ENCODE peak calls at places on chromosomes 4 and X, in four cellular contexts. X is GM12878, U is SK-N-SH, R is H1. J is an unnamed sample.

GRCh38 chr4:153497091-153497531 is 31.0 kb downstream of the TMEM131L start:
- DNase-seq in X (no peak), U (no peak), R (peak), J (peak)

GRCh38 chr4:119526786-119527550 is 101.6 kb downstream of the PDE5A start:
- DNase-seq in X (no peak), U (no peak), R (no peak), J (peak)

GRCh38 chrX:103742339-103742738 is 31.6 kb downstream of the TMEM31 start:
- DNase-seq in X (no peak), U (no peak), R (no peak), J (no peak)

GRCh38 chr4:10196191-10196590 is 79.6 kb upstream of the WDR1 start:
- DNase-seq in X (no peak), U (no peak), R (no peak), J (no peak)

GRCh38 chr4:184843984-184844554 is 18.3 kb upstream of the ACSL1 start:
- DNase-seq in X (no peak), U (no peak), R (no peak), J (no peak)

GRCh38 chr4:162523171-162523570 is 359.4 kb upstream of the FSTL5 start:
- DNase-seq in X (no peak), U (no peak), R (no peak), J (no peak)

GRCh38 chr4:132866616-132867015 is 282.5 kb upstream of the PCDH10 start:
- DNase-seq in X (no peak), U (no peak), R (no peak), J (no peak)

GRCh38 chr4:107718351-107718965 is 1.6 kb downstream of the PAPSS1 start:
- DNase-seq in X (peak), U (no peak), R (no peak), J (no peak)

GRCh38 chrX:69158166-69159040 is 6.8 kb downstream of the PJA1 start:
- DNase-seq in X (no peak), U (peak), R (no peak), J (peak)

GRCh38 chr4:103303011-103303410 is 104.9 kb upstream of the CENPE start:
- DNase-seq in X (no peak), U (no peak), R (no peak), J (no peak)

GRCh38 chrX:13659057-13659456 is 6.1 kb downstream of the TCEANC start:
- DNase-seq in X (no peak), U (no peak), R (no peak), J (peak)

GRCh38 chrX:2647627-2648026 is 43.5 kb upstream of the CD99 start:
- DNase-seq in X (no peak), U (no peak), R (no peak), J (no peak)

GRCh38 chr4:6929735-6930464 is 20.3 kb downstream of the TBC1D14 start:
- DNase-seq in X (no peak), U (no peak), R (no peak), J (peak)

GRCh38 chr4:123217676-123218075 is 178.9 kb upstream of the SPRY1 start:
- DNase-seq in X (no peak), U (no peak), R (no peak), J (no peak)

GRCh38 chrX:150348365-150348764 is 14.8 kb upstream of the MAMLD1 start:
- DNase-seq in X (no peak), U (no peak), R (peak), J (no peak)

GRCh38 chrX:148333989-148334388 is 166.4 kb upstream of the AFF2 start:
- DNase-seq in X (no peak), U (no peak), R (no peak), J (no peak)

GRCh38 chrX:46961574-46962279 is 49.5 kb downstream of the JADE3 start:
- DNase-seq in X (no peak), U (no peak), R (no peak), J (no peak)

GRCh38 chr4:8745828-8746225 is 125.8 kb downstream of the HMX1 start:
- DNase-seq in X (no peak), U (no peak), R (peak), J (no peak)

GRCh38 chr4:85028910-85029309 is 62.4 kb upstream of the WDFY3 start:
- DNase-seq in X (no peak), U (no peak), R (no peak), J (no peak)

GRCh38 chrX:31580726-31581125 is 508.9 kb upstream of the FTHL17 start:
- DNase-seq in X (no peak), U (no peak), R (no peak), J (no peak)

GRCh38 chr4:84495448-84496221 is 3.5 kb downstream of the NKX6-1 start:
- DNase-seq in X (no peak), U (no peak), R (peak), J (no peak)

GRCh38 chrX:153966841-153967535 is 4.6 kb downstream of the HCFC1 start:
- DNase-seq in X (no peak), U (no peak), R (no peak), J (no peak)

GRCh38 chr4:2075987-2076907 is 17.1 kb downstream of the NAT8L start:
- DNase-seq in X (no peak), U (no peak), R (peak), J (peak)

GRCh38 chr4:94827481-94828110 is 69.8 kb downstream of the BMPR1B start:
- DNase-seq in X (no peak), U (no peak), R (no peak), J (no peak)

GRCh38 chr4:41579556-41579955 is 41.6 kb downstream of the LIMCH1 start:
- DNase-seq in X (no peak), U (no peak), R (no peak), J (no peak)

GRCh38 chrX:69024931-69025330 is 140.3 kb downstream of the PJA1 start:
- DNase-seq in X (no peak), U (peak), R (no peak), J (no peak)

GRCh38 chr4:121472937-121473721 is 92.3 kb upstream of the QRFPR start:
- DNase-seq in X (no peak), U (no peak), R (no peak), J (no peak)

GRCh38 chr4:3822230-3822947 is 56.2 kb downstream of the ADRA2C start:
- DNase-seq in X (no peak), U (no peak), R (no peak), J (peak)

GRCh38 chr4:1850276-1850675 is 5.7 kb downstream of the LETM1 start:
- DNase-seq in X (no peak), U (no peak), R (no peak), J (no peak)

GRCh38 chrX:10190367-10190766 is 33.6 kb downstream of the CLCN4 start:
- DNase-seq in X (no peak), U (peak), R (no peak), J (peak)

GRCh38 chr4:24470681-24471622 is 113.4 kb downstream of the DHX15 start:
- DNase-seq in X (no peak), U (peak), R (peak), J (no peak)

GRCh38 chrX:13570245-13570573 is 808 bp downstream of the EGFL6 start:
- DNase-seq in X (no peak), U (no peak), R (no peak), J (no peak)

GRCh38 chr4:150720973-150721518 is 139.1 kb downstream of the MAB21L2 start:
- DNase-seq in X (no peak), U (no peak), R (no peak), J (no peak)

GRCh38 chr4:8919651-8920288 is 48.1 kb upstream of the HMX1 start:
- DNase-seq in X (no peak), U (no peak), R (no peak), J (no peak)

GRCh38 chrX:56795309-56795868 is 66.3 kb downstream of the NBDY start:
- DNase-seq in X (no peak), U (peak), R (peak), J (no peak)

GRCh38 chr4:156298230-156298629 is 344.6 kb upstream of the CTSO start:
- DNase-seq in X (no peak), U (no peak), R (no peak), J (no peak)

GRCh38 chr4:26061248-26061986 is 147.4 kb downstream of the SMIM20 start:
- DNase-seq in X (no peak), U (peak), R (peak), J (peak)
- TF ChIP-seq TCF12 in X (no peak), U (no peak), R (no peak), J (no peak)

GRCh38 chr4:56755901-56756300 is 65.6 kb downstream of the SPINK2 start:
- DNase-seq in X (no peak), U (no peak), R (no peak), J (no peak)
- TF ChIP-seq POLR2AphosphoS5 in X (no peak), U (no peak), R (no peak), J (no peak)

GRCh38 chrX:117803463-117803862 is 313.1 kb downstream of the KLHL13 start:
- DNase-seq in X (no peak), U (no peak), R (no peak), J (no peak)

GRCh38 chrX:117808413-117808812 is 308.2 kb downstream of the KLHL13 start:
- DNase-seq in X (no peak), U (no peak), R (peak), J (no peak)
- TF ChIP-seq TCF12 in X (no peak), U (no peak), R (no peak), J (no peak)

DNA sequence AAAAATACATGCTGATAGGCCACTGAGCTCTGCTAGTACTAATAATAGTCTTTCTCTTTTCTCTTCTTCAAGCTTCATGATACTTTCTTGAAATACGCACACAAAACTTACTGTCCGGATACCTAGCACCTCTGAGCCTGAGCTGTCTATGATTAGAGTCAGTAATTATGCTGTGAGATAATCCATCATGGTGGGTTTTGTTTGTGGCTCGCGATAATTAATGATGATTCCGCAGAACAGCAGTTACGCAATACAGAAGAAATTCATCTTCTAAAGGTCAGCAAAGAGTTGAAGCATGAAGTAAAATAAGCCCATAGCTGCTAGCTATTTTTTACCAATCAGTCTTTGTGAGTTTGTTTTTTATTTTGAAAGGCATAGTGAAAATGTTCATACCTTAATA is 511.5 kb upstream of the GALNT7 start:
- DNase-seq in X (no peak), U (no peak), R (no peak), J (no peak)
- TF ChIP-seq POLR2AphosphoS5 in X (no peak), U (no peak), R (no peak), J (no peak)

J was measured in HepG2.